ENCODE peak calls at places on chromosomes 2 and 18, in six cellular contexts. R is cardiac muscle cell, O is tibial artery, G is WERI-Rb-1, A is heart right ventricle, L is endothelial cell. S is an unnamed sample.

GRCh38 chr2:156394033-156394741 is 42.0 kb upstream of the GPD2 start:
- DNase-seq in R (no peak), O (no peak), G (no peak), A (no peak), L (no peak), S (no peak)

GRCh38 chr2:127194447-127194846 is 25.7 kb downstream of the CYP27C1 start:
- DNase-seq in R (no peak), O (no peak), G (no peak), A (no peak), L (no peak), S (no peak)

GRCh38 chr2:148578493-148578884 is 66.1 kb upstream of the EPC2 start:
- DNase-seq in R (no peak), O (no peak), G (no peak), A (no peak), L (no peak), S (no peak)

GRCh38 chr2:216560695-216561370 is 62.2 kb downstream of the RPL37A start:
- DNase-seq in R (no peak), O (peak), G (no peak), A (no peak), L (no peak), S (no peak)

GRCh38 chr2:188473306-188473705 is 181.6 kb downstream of the GULP1 start:
- DNase-seq in R (no peak), O (no peak), G (no peak), A (no peak), L (no peak), S (no peak)

GRCh38 chr2:84881581-84882414 is 914 bp upstream of the TRABD2A start:
- DNase-seq in R (peak), O (peak), G (peak), A (peak), L (peak), S (peak)

GRCh38 chr18:48095726-48096125 is 165.3 kb upstream of the SMAD2 start:
- DNase-seq in R (no peak), O (no peak), G (peak), A (no peak), L (no peak), S (no peak)

GRCh38 chr2:85858841-85859240 is 29.9 kb downstream of the ST3GAL5 start:
- DNase-seq in R (no peak), O (no peak), G (no peak), A (no peak), L (no peak), S (no peak)

GRCh38 chr18:46167971-46168370 is 63.8 kb downstream of the HAUS1 start:
- DNase-seq in R (no peak), O (no peak), G (no peak), A (no peak), L (no peak), S (no peak)

GRCh38 chr2:120454993-120455789 is 109.3 kb downstream of the INHBB start:
- DNase-seq in R (no peak), O (no peak), G (no peak), A (no peak), L (no peak), S (no peak)

GRCh38 chr18:31835528-31836138 is 75.0 kb upstream of the SLC25A52 start:
- DNase-seq in R (no peak), O (no peak), G (no peak), A (no peak), L (no peak), S (no peak)

GRCh38 chr18:5463390-5463789 is 80.4 kb downstream of the EPB41L3 start:
- DNase-seq in R (no peak), O (peak), G (no peak), A (peak), L (no peak), S (no peak)
- TF ChIP-seq CTCF in R (no peak), O (no peak), G (no peak), A (no peak), L (no peak), S (no peak)

GRCh38 chr2:60880988-60881932 is at the start of gene REL:
- DNase-seq in R (peak), O (peak), G (peak), A (peak), L (peak), S (peak)
- TF ChIP-seq CTCF in R (peak), O (no peak), G (peak), A (no peak), L (no peak), S (no peak)

DNA sequence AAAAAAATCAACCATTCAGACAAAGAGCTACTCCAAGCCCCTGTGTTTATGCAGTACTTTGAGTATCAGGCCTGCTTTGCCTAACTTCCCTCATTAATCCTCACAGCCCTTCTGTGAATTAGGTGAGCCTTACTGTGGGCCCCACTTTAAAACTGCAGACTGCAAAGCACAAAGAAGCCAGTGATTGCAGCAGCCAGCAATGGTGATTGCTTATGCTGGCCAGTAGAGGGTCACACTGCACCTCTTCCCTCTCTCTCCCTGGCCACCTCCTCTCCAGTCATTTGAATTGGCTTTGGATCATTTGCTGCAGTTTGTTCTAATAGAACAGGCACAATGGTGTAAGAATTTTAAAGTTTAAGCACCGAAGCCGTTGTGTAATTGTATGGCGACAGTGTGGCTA is 229.9 kb downstream of the AGPS start:
- DNase-seq in R (peak), O (no peak), G (peak), A (no peak), L (no peak), S (no peak)
- TF ChIP-seq CTCF in R (peak), O (peak), G (peak), A (peak), L (no peak), S (no peak)

DNA sequence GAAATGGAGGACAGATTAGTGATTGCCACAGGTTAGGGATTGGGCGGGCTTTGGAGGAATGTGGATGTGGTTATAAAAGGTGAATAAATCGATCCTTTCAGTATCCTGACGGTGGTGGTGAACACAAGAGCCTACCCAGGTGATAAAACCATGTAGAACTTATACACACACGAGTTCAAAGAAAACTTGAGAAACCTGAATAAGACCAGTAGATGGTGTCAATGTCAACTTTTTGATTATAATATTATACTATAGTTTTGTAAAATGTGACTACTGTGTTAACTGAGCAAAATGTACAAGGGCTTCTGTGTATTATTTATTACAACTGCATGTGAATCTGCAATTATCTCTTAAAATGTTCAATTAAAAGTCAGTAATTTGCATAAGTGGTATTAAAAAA is 136.3 kb downstream of the ERBB4 start:
- DNase-seq in R (no peak), O (no peak), G (no peak), A (no peak), L (no peak), S (no peak)
- TF ChIP-seq CTCF in R (no peak), O (no peak), G (no peak), A (no peak), L (no peak), S (no peak)

GRCh38 chr2:39146630-39147029 is 25.8 kb upstream of the SOS1 start:
- DNase-seq in R (no peak), O (no peak), G (no peak), A (no peak), L (no peak), S (no peak)

GRCh38 chr2:39154944-39155343 is 34.1 kb upstream of the SOS1 start:
- DNase-seq in R (no peak), O (no peak), G (no peak), A (no peak), L (no peak), S (no peak)

GRCh38 chr2:39150102-39150562 is 29.3 kb upstream of the SOS1 start:
- DNase-seq in R (no peak), O (no peak), G (no peak), A (no peak), L (no peak), S (no peak)

GRCh38 chr2:39153312-39153711 is 32.5 kb upstream of the SOS1 start:
- DNase-seq in R (no peak), O (no peak), G (no peak), A (no peak), L (no peak), S (no peak)

DNA sequence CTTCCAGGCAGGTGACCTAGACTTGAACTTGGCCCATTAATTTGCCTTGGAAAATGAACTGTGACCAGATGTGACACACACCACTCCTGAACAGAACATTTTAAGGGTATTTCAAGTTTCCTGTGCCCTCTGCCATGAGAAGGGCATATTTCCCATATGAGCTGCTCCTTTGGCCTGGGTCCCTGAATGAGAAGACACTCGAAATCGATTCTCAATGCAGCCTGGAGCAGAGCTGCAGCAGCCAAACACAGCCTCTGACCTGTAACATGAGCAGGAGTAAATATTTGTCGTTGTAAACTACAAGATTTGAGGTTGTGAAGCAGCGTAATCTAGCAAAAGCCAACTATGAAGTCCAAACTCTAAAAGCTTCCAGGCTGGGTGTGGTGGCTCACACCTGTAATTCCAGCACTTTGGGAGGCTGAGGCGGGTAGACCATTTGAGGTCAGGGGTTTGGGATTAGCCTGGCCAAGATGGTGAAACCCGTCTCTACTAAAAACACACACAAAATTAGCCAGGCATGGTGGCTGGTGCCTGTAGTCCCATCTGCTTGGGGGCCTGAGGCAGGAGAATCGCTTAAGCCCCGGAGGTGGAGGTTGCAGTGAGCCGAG is 30.1 kb upstream of the SOS1 start:
- DNase-seq in R (no peak), O (no peak), G (no peak), A (no peak), L (no peak), S (no peak)
- TF ChIP-seq CTCF in R (no peak), O (no peak), G (no peak), A (no peak), L (no peak), S (no peak)

GRCh38 chr2:139201516-139201915 is 421.3 kb upstream of the NXPH2 start:
- DNase-seq in R (no peak), O (no peak), G (no peak), A (no peak), L (no peak), S (no peak)

DNA sequence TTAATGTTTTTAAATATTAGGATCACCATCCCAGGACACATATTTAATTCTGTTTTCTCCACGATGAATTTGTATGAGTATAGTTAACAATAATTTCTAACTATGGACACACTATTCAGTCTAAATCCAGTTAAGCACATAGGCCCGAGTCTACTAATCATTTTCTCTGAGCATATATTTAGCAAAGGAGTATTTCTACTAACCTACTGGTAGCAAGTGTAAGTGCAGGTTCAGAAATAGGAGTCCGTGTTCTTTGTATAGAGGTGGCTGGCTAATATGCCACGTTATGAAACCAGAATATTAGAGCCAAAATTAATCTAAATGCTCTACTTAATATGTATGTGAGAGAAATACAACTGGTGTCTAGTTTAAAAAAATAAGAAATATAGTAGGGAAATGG is 416.6 kb upstream of the NXPH2 start:
- DNase-seq in R (no peak), O (no peak), G (no peak), A (no peak), L (no peak), S (no peak)
- TF ChIP-seq CTCF in R (no peak), O (no peak), G (no peak), A (no peak), L (peak), S (no peak)

GRCh38 chr2:189633392-189633811 is 27.9 kb upstream of the ASNSD1 start:
- DNase-seq in R (no peak), O (no peak), G (no peak), A (no peak), L (peak), S (no peak)
- TF ChIP-seq CTCF in R (peak), O (no peak), G (no peak), A (peak), L (peak), S (no peak)

DNA sequence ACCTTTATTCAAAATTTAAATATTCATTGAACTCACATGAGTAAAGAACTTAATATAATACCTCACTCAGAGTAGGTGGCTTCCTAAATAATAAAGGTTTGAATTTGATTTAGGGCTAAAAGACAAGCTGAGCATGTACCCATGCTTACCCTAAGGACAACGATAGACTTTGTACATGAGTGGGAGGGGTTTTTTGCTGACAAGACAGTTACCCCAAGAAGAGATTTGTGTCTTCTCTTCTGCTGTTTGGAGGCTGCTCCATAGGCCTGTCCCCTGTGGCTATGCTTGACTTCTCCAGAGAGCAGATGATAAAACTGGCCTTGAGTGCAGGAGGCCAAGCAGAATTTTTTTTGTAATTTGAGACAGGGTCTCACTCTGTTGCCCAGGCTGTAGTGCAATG is 383.9 kb downstream of the TMEM182 start:
- DNase-seq in R (no peak), O (no peak), G (no peak), A (no peak), L (no peak), S (no peak)
- TF ChIP-seq CTCF in R (no peak), O (no peak), G (no peak), A (no peak), L (no peak), S (no peak)

S was measured in RWPE1.